ENCODE peak calls at places on chromosomes 11 and 22, in five cellular contexts. One of them, this sample, is unnamed.

GRCh38 chr22:19958083-19959042 is 16.7 kb upstream of the TXNRD2 start:
- DNase-seq in nephron progenitor cell: no peak
- DNase-seq in neural crest cell: no peak
- DNase-seq in substantia nigra: no peak
- DNase-seq in activated naive CD8-positive, alpha-beta T cell treated with anti-CD3 and anti-CD28 coated beads, Interleukin-2, amount 50 U/mL, for 16 hours: no peak
- DNase-seq in this sample: no peak

GRCh38 chr11:33015621-33016551 is at the start of gene DEPDC7:
- DNase-seq in nephron progenitor cell: peak
- DNase-seq in neural crest cell: peak
- DNase-seq in substantia nigra: peak
- DNase-seq in activated naive CD8-positive, alpha-beta T cell treated with anti-CD3 and anti-CD28 coated beads, Interleukin-2, amount 50 U/mL, for 16 hours: peak
- DNase-seq in this sample: peak

GRCh38 chr22:23845661-23846469 is 7.1 kb upstream of the DERL3 start:
- DNase-seq in nephron progenitor cell: no peak
- DNase-seq in neural crest cell: no peak
- DNase-seq in substantia nigra: no peak
- DNase-seq in activated naive CD8-positive, alpha-beta T cell treated with anti-CD3 and anti-CD28 coated beads, Interleukin-2, amount 50 U/mL, for 16 hours: no peak
- DNase-seq in this sample: no peak

GRCh38 chr11:65624931-65625627 is 9.5 kb downstream of the PCNX3 start:
- DNase-seq in nephron progenitor cell: no peak
- DNase-seq in neural crest cell: no peak
- DNase-seq in substantia nigra: no peak
- DNase-seq in activated naive CD8-positive, alpha-beta T cell treated with anti-CD3 and anti-CD28 coated beads, Interleukin-2, amount 50 U/mL, for 16 hours: no peak
- DNase-seq in this sample: no peak

GRCh38 chr11:94201004-94201465 is 72.4 kb downstream of the PANX1 start:
- DNase-seq in nephron progenitor cell: no peak
- DNase-seq in neural crest cell: no peak
- DNase-seq in substantia nigra: no peak
- DNase-seq in activated naive CD8-positive, alpha-beta T cell treated with anti-CD3 and anti-CD28 coated beads, Interleukin-2, amount 50 U/mL, for 16 hours: no peak
- DNase-seq in this sample: no peak

GRCh38 chr22:25942989-25943411 is 201.0 kb downstream of the MYO18B start:
- DNase-seq in nephron progenitor cell: no peak
- DNase-seq in neural crest cell: no peak
- DNase-seq in substantia nigra: peak
- DNase-seq in activated naive CD8-positive, alpha-beta T cell treated with anti-CD3 and anti-CD28 coated beads, Interleukin-2, amount 50 U/mL, for 16 hours: no peak
- DNase-seq in this sample: peak

GRCh38 chr11:69464621-69464960 is 16.9 kb upstream of the LINC01488 start:
- DNase-seq in nephron progenitor cell: no peak
- DNase-seq in neural crest cell: no peak
- DNase-seq in substantia nigra: no peak
- DNase-seq in activated naive CD8-positive, alpha-beta T cell treated with anti-CD3 and anti-CD28 coated beads, Interleukin-2, amount 50 U/mL, for 16 hours: no peak
- DNase-seq in this sample: no peak

GRCh38 chr11:92888701-92889100 is 80.8 kb upstream of the MTNR1B start:
- DNase-seq in nephron progenitor cell: no peak
- DNase-seq in neural crest cell: no peak
- DNase-seq in substantia nigra: no peak
- DNase-seq in activated naive CD8-positive, alpha-beta T cell treated with anti-CD3 and anti-CD28 coated beads, Interleukin-2, amount 50 U/mL, for 16 hours: no peak
- DNase-seq in this sample: no peak

GRCh38 chr22:37633693-37634504 is 5.6 kb upstream of the SH3BP1 start:
- DNase-seq in nephron progenitor cell: peak
- DNase-seq in neural crest cell: peak
- DNase-seq in substantia nigra: peak
- DNase-seq in activated naive CD8-positive, alpha-beta T cell treated with anti-CD3 and anti-CD28 coated beads, Interleukin-2, amount 50 U/mL, for 16 hours: no peak
- DNase-seq in this sample: peak

GRCh38 chr11:134411887-134412507 is at the start of gene B3GAT1:
- DNase-seq in nephron progenitor cell: peak
- DNase-seq in neural crest cell: no peak
- DNase-seq in substantia nigra: no peak
- DNase-seq in activated naive CD8-positive, alpha-beta T cell treated with anti-CD3 and anti-CD28 coated beads, Interleukin-2, amount 50 U/mL, for 16 hours: no peak
- DNase-seq in this sample: no peak

GRCh38 chr11:8080069-8080670 is 841 bp upstream of the TUB start:
- DNase-seq in nephron progenitor cell: no peak
- DNase-seq in neural crest cell: no peak
- DNase-seq in substantia nigra: no peak
- DNase-seq in activated naive CD8-positive, alpha-beta T cell treated with anti-CD3 and anti-CD28 coated beads, Interleukin-2, amount 50 U/mL, for 16 hours: no peak
- DNase-seq in this sample: no peak

GRCh38 chr22:19571995-19572394 is 47.8 kb upstream of the CLDN5 start:
- DNase-seq in nephron progenitor cell: no peak
- DNase-seq in neural crest cell: no peak
- DNase-seq in substantia nigra: no peak
- DNase-seq in activated naive CD8-positive, alpha-beta T cell treated with anti-CD3 and anti-CD28 coated beads, Interleukin-2, amount 50 U/mL, for 16 hours: no peak
- DNase-seq in this sample: no peak

GRCh38 chr11:95453616-95454118 is 222.7 kb upstream of the SESN3 start:
- DNase-seq in nephron progenitor cell: no peak
- DNase-seq in neural crest cell: no peak
- DNase-seq in substantia nigra: peak
- DNase-seq in activated naive CD8-positive, alpha-beta T cell treated with anti-CD3 and anti-CD28 coated beads, Interleukin-2, amount 50 U/mL, for 16 hours: no peak
- DNase-seq in this sample: peak

GRCh38 chr11:117495357-117495756 is 167.7 kb downstream of the CEP164 start:
- DNase-seq in nephron progenitor cell: no peak
- DNase-seq in neural crest cell: no peak
- DNase-seq in substantia nigra: no peak
- DNase-seq in activated naive CD8-positive, alpha-beta T cell treated with anti-CD3 and anti-CD28 coated beads, Interleukin-2, amount 50 U/mL, for 16 hours: no peak
- DNase-seq in this sample: no peak

GRCh38 chr11:134502153-134502550 is 90.1 kb upstream of the B3GAT1 start:
- DNase-seq in nephron progenitor cell: no peak
- DNase-seq in neural crest cell: no peak
- DNase-seq in substantia nigra: no peak
- DNase-seq in activated naive CD8-positive, alpha-beta T cell treated with anti-CD3 and anti-CD28 coated beads, Interleukin-2, amount 50 U/mL, for 16 hours: no peak
- DNase-seq in this sample: no peak

GRCh38 chr22:24803064-24803542 is 2.9 kb upstream of the SGSM1 start:
- DNase-seq in nephron progenitor cell: peak
- DNase-seq in neural crest cell: peak
- DNase-seq in substantia nigra: no peak
- DNase-seq in activated naive CD8-positive, alpha-beta T cell treated with anti-CD3 and anti-CD28 coated beads, Interleukin-2, amount 50 U/mL, for 16 hours: peak
- DNase-seq in this sample: peak

GRCh38 chr11:43925932-43926505 is 16.4 kb upstream of the C11orf96 start:
- DNase-seq in nephron progenitor cell: no peak
- DNase-seq in neural crest cell: no peak
- DNase-seq in substantia nigra: no peak
- DNase-seq in activated naive CD8-positive, alpha-beta T cell treated with anti-CD3 and anti-CD28 coated beads, Interleukin-2, amount 50 U/mL, for 16 hours: no peak
- DNase-seq in this sample: no peak

GRCh38 chr11:79512706-79513469 is 72.1 kb upstream of the TENM4 start:
- DNase-seq in nephron progenitor cell: no peak
- DNase-seq in neural crest cell: no peak
- DNase-seq in substantia nigra: no peak
- DNase-seq in activated naive CD8-positive, alpha-beta T cell treated with anti-CD3 and anti-CD28 coated beads, Interleukin-2, amount 50 U/mL, for 16 hours: no peak
- DNase-seq in this sample: no peak

GRCh38 chr11:14520902-14521151 is 641 bp upstream of the PSMA1 start:
- DNase-seq in nephron progenitor cell: no peak
- DNase-seq in neural crest cell: no peak
- DNase-seq in substantia nigra: no peak
- DNase-seq in activated naive CD8-positive, alpha-beta T cell treated with anti-CD3 and anti-CD28 coated beads, Interleukin-2, amount 50 U/mL, for 16 hours: no peak
- DNase-seq in this sample: no peak

GRCh38 chr11:61571869-61572268 is 9.0 kb downstream of the SYT7 start:
- DNase-seq in nephron progenitor cell: no peak
- DNase-seq in neural crest cell: no peak
- DNase-seq in substantia nigra: no peak
- DNase-seq in activated naive CD8-positive, alpha-beta T cell treated with anti-CD3 and anti-CD28 coated beads, Interleukin-2, amount 50 U/mL, for 16 hours: no peak
- DNase-seq in this sample: no peak

This sample was measured in hippocampal formation.